ENCODE peak calls at places on chromosomes 6 and 20, in five cellular contexts. T, V, Q, M and H are unnamed samples.

GRCh38 chr20:14882157-14882556 is 544.7 kb upstream of the FLRT3 start:
- DNase-seq in T (no peak), V (no peak), Q (no peak), M (no peak), H (no peak)

GRCh38 chr6:11007715-11008608 is 36.1 kb downstream of the ELOVL2 start:
- DNase-seq in T (no peak), V (peak), Q (no peak), M (peak), H (no peak)

GRCh38 chr6:107629545-107630147 is 139.7 kb downstream of the SOBP start:
- DNase-seq in T (peak), V (peak), Q (no peak), M (no peak), H (no peak)

GRCh38 chr20:48831702-48832422 is 4.1 kb upstream of the PREX1 start:
- DNase-seq in T (no peak), V (peak), Q (no peak), M (peak), H (no peak)

GRCh38 chr20:58662142-58662473 is 11.0 kb downstream of the STX16 start:
- DNase-seq in T (no peak), V (no peak), Q (no peak), M (no peak), H (no peak)

GRCh38 chr6:117600008-117600743 is 2.1 kb downstream of the GOPC start:
- DNase-seq in T (no peak), V (peak), Q (no peak), M (peak), H (peak)

GRCh38 chr6:113315068-113315467 is 542.1 kb upstream of the MARCKS start:
- DNase-seq in T (no peak), V (no peak), Q (no peak), M (no peak), H (no peak)

GRCh38 chr6:118984342-118984741 is 49.4 kb upstream of the MCM9 start:
- DNase-seq in T (no peak), V (no peak), Q (no peak), M (no peak), H (no peak)

GRCh38 chr20:39943336-39943735 is 745.7 kb downstream of the MAFB start:
- DNase-seq in T (no peak), V (no peak), Q (no peak), M (peak), H (no peak)

GRCh38 chr20:20253744-20254330 is 114.1 kb upstream of the INSM1 start:
- DNase-seq in T (no peak), V (no peak), Q (no peak), M (no peak), H (no peak)

GRCh38 chr6:101597711-101598110 is 204.2 kb downstream of the GRIK2 start:
- DNase-seq in T (no peak), V (peak), Q (no peak), M (no peak), H (no peak)

GRCh38 chr6:128605961-128606360 is 85.6 kb upstream of the PTPRK start:
- DNase-seq in T (no peak), V (peak), Q (no peak), M (no peak), H (no peak)

GRCh38 chr6:130890531-130890950 is 63.3 kb downstream of the SMLR1 start:
- DNase-seq in T (no peak), V (peak), Q (no peak), M (no peak), H (no peak)

GRCh38 chr20:46062621-46063020 is 27.1 kb downstream of the NCOA5 start:
- DNase-seq in T (no peak), V (no peak), Q (no peak), M (no peak), H (no peak)

GRCh38 chr6:163589401-163589800 is 174.9 kb downstream of the QKI start:
- DNase-seq in T (no peak), V (no peak), Q (no peak), M (no peak), H (no peak)

GRCh38 chr6:112330071-112330876 is 16.9 kb upstream of the RFPL4B start:
- DNase-seq in T (no peak), V (peak), Q (no peak), M (peak), H (no peak)

GRCh38 chr20:33028875-33029274 is 2.6 kb upstream of the BPIFB6 start:
- DNase-seq in T (no peak), V (no peak), Q (no peak), M (no peak), H (no peak)

GRCh38 chr6:3620389-3620788 is 131.1 kb downstream of the PXDC1 start:
- DNase-seq in T (no peak), V (no peak), Q (no peak), M (no peak), H (no peak)

GRCh38 chr20:1952737-1953530 is 40.9 kb downstream of the PDYN start:
- DNase-seq in T (no peak), V (no peak), Q (no peak), M (no peak), H (no peak)

GRCh38 chr20:47768016-47768953 is 17.0 kb downstream of the SULF2 start:
- DNase-seq in T (no peak), V (no peak), Q (no peak), M (no peak), H (no peak)

GRCh38 chr6:32854376-32855178 is 585 bp downstream of the PSMB9 start:
- DNase-seq in T (peak), V (peak), Q (peak), M (no peak), H (no peak)

GRCh38 chr6:167707686-167708500 is 118.8 kb upstream of the AFDN start:
- DNase-seq in T (no peak), V (no peak), Q (no peak), M (no peak), H (no peak)

GRCh38 chr20:8534368-8534767 is 402.3 kb downstream of the PLCB1 start:
- DNase-seq in T (no peak), V (no peak), Q (no peak), M (no peak), H (no peak)

GRCh38 chr20:63234693-63235398 is 859 bp upstream of the BIRC7 start:
- DNase-seq in T (no peak), V (peak), Q (no peak), M (no peak), H (peak)

GRCh38 chr20:61414455-61414991 is 162.5 kb downstream of the CDH4 start:
- DNase-seq in T (peak), V (no peak), Q (no peak), M (no peak), H (no peak)

GRCh38 chr6:18136260-18136659 is 13.8 kb upstream of the NHLRC1 start:
- DNase-seq in T (no peak), V (no peak), Q (no peak), M (no peak), H (no peak)

GRCh38 chr6:75230484-75231325 is 12.9 kb downstream of the COX7A2 start:
- DNase-seq in T (peak), V (peak), Q (no peak), M (peak), H (peak)

GRCh38 chr6:91412532-91412931 is 825.7 kb upstream of the MAP3K7 start:
- DNase-seq in T (no peak), V (no peak), Q (no peak), M (no peak), H (no peak)

GRCh38 chr6:163661271-163661671 is 246.8 kb downstream of the QKI start:
- DNase-seq in T (no peak), V (no peak), Q (no peak), M (no peak), H (no peak)

GRCh38 chr20:57399587-57400261 is 8.5 kb downstream of the RBM38 start:
- DNase-seq in T (no peak), V (peak), Q (no peak), M (peak), H (no peak)

GRCh38 chr6:30877419-30878262 is 6.7 kb upstream of the DDR1 start:
- DNase-seq in T (peak), V (peak), Q (peak), M (peak), H (peak)

GRCh38 chr20:25191689-25192088 is 3.8 kb upstream of the ENTPD6 start:
- DNase-seq in T (peak), V (no peak), Q (no peak), M (no peak), H (no peak)

GRCh38 chr6:127118505-127119360 is at the start of gene RSPO3:
- DNase-seq in T (peak), V (peak), Q (no peak), M (peak), H (no peak)

GRCh38 chr6:11750682-11751081 is 27.9 kb downstream of the ADTRP start:
- DNase-seq in T (no peak), V (no peak), Q (no peak), M (no peak), H (no peak)

GRCh38 chr20:50957276-50957675 is 1.1 kb downstream of the DPM1 start:
- DNase-seq in T (no peak), V (peak), Q (no peak), M (peak), H (no peak)

GRCh38 chr6:4665489-4666417 is 110.5 kb upstream of the CDYL start:
- DNase-seq in T (no peak), V (peak), Q (no peak), M (no peak), H (no peak)

GRCh38 chr20:20199338-20200160 is 147.2 kb downstream of the CFAP61 start:
- DNase-seq in T (peak), V (no peak), Q (peak), M (no peak), H (peak)